ENCODE peak calls at places on chromosomes 16 and 17, in six cellular contexts. J is activated CD8-positive, alpha-beta T cell treated with anti-CD3 and anti-CD28 coated beads for 36 hours; W is dorsolateral prefrontal cortex; C is cardiac muscle cell; Q is astrocyte of the cerebellum; S is PC-9. L is an unnamed sample.

GRCh38 chr16:47311738-47312505 is 148.9 kb downstream of the ITFG1 start:
- DNase-seq in Q (peak), W (peak), C (no peak), J (no peak), S (peak), L (no peak)

GRCh38 chr17:29241015-29241963 is 5.4 kb upstream of the CRYBA1 start:
- DNase-seq in S (peak), J (peak), C (no peak), W (peak), Q (peak), L (peak)

GRCh38 chr16:88963583-88963982 is 13.4 kb downstream of the CBFA2T3 start:
- DNase-seq in Q (no peak), S (no peak), W (no peak), J (no peak), C (no peak), L (no peak)

GRCh38 chr17:1868090-1868489 is 38.3 kb downstream of the RPA1 start:
- DNase-seq in J (no peak), Q (no peak), S (no peak), W (no peak), C (no peak), L (no peak)

GRCh38 chr16:56871172-56871593 is 6.2 kb downstream of the SLC12A3 start:
- DNase-seq in W (no peak), Q (no peak), C (no peak), J (no peak), S (peak), L (no peak)

GRCh38 chr17:15213381-15214087 is 51.6 kb downstream of the PMP22 start:
- DNase-seq in S (no peak), W (no peak), J (peak), Q (no peak), C (peak), L (no peak)

GRCh38 chr17:67718325-67718941 is 697 bp downstream of the NOL11 start:
- DNase-seq in C (no peak), S (no peak), Q (no peak), J (peak), W (no peak), L (no peak)

GRCh38 chr17:4509923-4510614 is 11.4 kb downstream of the SPNS2 start:
- DNase-seq in W (peak), C (no peak), Q (peak), J (no peak), S (no peak), L (no peak)

GRCh38 chr17:80755650-80756405 is 211.2 kb downstream of the RPTOR start:
- DNase-seq in J (peak), C (no peak), S (no peak), W (no peak), Q (no peak), L (peak)

GRCh38 chr16:79381552-79382042 is 218.9 kb downstream of the MAF start:
- DNase-seq in Q (no peak), S (no peak), C (no peak), J (peak), W (no peak), L (no peak)

GRCh38 chr17:35175638-35176415 is 18.4 kb downstream of the SLC35G3 start:
- DNase-seq in Q (no peak), C (no peak), S (no peak), W (no peak), J (no peak), L (no peak)

GRCh38 chr17:29933379-29933778 is 3.4 kb upstream of the SSH2 start:
- DNase-seq in J (no peak), W (no peak), C (peak), S (no peak), Q (no peak), L (no peak)

GRCh38 chr17:17514993-17515920 is 19.1 kb upstream of the RASD1 start:
- DNase-seq in J (no peak), S (no peak), C (no peak), Q (peak), W (no peak), L (no peak)

GRCh38 chr16:4414187-4414909 is 2.0 kb downstream of the CORO7 start:
- DNase-seq in C (no peak), S (no peak), W (no peak), Q (no peak), J (peak), L (no peak)

GRCh38 chr17:58327363-58328194 is 1.0 kb downstream of the TSPOAP1 start:
- DNase-seq in C (no peak), W (no peak), J (no peak), Q (no peak), S (no peak), L (no peak)

GRCh38 chr17:69223809-69224208 is 4.8 kb downstream of the ABCA10 start:
- DNase-seq in Q (peak), S (no peak), W (no peak), J (no peak), C (no peak), L (no peak)

GRCh38 chr16:29961479-29962343 is at the start of gene TMEM219:
- DNase-seq in J (peak), W (peak), S (peak), Q (peak), C (peak), L (peak)
- TF ChIP-seq CTCF in J (peak), W (no peak), S (no peak), Q (peak), C (peak), L (peak)

GRCh38 chr16:73326221-73326620 is 278.3 kb upstream of the ZFHX3 start:
- DNase-seq in J (no peak), W (no peak), S (no peak), C (no peak), Q (no peak), L (no peak)

GRCh38 chr16:73326770-73327470 is 279.0 kb upstream of the ZFHX3 start:
- DNase-seq in Q (no peak), S (no peak), C (no peak), W (no peak), J (no peak), L (no peak)

GRCh38 chr16:73323880-73324279 is 276.0 kb upstream of the ZFHX3 start:
- DNase-seq in J (no peak), Q (no peak), C (no peak), S (no peak), W (peak), L (no peak)

GRCh38 chr16:73329363-73330306 is 281.7 kb upstream of the ZFHX3 start:
- DNase-seq in C (peak), S (no peak), Q (no peak), J (no peak), W (peak), L (no peak)
- TF ChIP-seq CTCF in C (no peak), S (no peak), Q (no peak), J (no peak), W (peak), L (no peak)

GRCh38 chr17:42130310-42130936 is 7.8 kb downstream of the HSPB9 start:
- DNase-seq in C (no peak), Q (no peak), S (no peak), W (no peak), J (no peak), L (no peak)
- TF ChIP-seq CTCF in C (no peak), Q (no peak), S (no peak), W (no peak), J (no peak), L (no peak)

DNA sequence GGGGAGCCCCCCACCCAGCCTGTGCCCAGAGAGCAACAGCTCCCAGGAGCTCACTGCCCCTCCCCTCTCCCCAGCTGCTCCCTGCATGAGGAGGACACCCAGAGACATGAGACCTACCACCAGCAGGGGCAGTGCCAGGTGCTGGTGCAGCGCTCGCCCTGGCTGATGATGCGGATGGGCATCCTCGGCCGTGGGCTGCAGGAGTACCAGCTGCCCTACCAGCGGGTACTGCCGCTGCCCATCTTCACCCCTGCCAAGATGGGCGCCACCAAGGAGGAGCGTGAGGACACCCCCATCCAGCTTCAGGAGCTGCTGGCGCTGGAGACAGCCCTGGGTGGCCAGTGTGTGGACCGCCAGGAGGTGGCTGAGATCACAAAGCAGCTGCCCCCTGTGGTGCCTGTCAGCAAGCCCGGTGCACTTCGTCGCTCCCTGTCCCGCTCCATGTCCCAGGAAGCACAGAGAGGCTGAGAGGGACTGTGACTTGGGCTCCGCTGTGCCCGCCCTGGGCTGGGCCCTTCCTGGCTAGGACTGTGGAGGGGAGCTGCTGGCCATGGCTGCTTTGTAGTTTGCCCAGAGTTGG is 583 bp downstream of the TCAP start:
- DNase-seq in W (no peak), S (peak), Q (no peak), C (no peak), J (peak), L (no peak)
- TF ChIP-seq CTCF in W (no peak), S (no peak), Q (no peak), C (no peak), J (no peak), L (peak)

GRCh38 chr16:74771656-74772315 is 2.8 kb downstream of the FA2H start:
- DNase-seq in Q (no peak), S (no peak), J (no peak), C (no peak), W (no peak), L (no peak)

GRCh38 chr16:74776926-74777325 is 2.3 kb upstream of the FA2H start:
- DNase-seq in W (no peak), C (no peak), S (no peak), J (no peak), Q (no peak), L (no peak)

GRCh38 chr16:74773431-74774222 is 993 bp downstream of the FA2H start:
- DNase-seq in S (no peak), Q (no peak), J (no peak), C (no peak), W (no peak), L (peak)

GRCh38 chr16:74775255-74775654 is 635 bp upstream of the FA2H start:
- DNase-seq in Q (no peak), J (no peak), C (no peak), W (no peak), S (no peak), L (no peak)

GRCh38 chr16:74774223-74775139 is at the start of gene FA2H:
- DNase-seq in Q (no peak), S (peak), C (peak), J (peak), W (peak), L (peak)
- TF ChIP-seq CTCF in Q (no peak), S (peak), C (no peak), J (peak), W (peak), L (peak)

DNA sequence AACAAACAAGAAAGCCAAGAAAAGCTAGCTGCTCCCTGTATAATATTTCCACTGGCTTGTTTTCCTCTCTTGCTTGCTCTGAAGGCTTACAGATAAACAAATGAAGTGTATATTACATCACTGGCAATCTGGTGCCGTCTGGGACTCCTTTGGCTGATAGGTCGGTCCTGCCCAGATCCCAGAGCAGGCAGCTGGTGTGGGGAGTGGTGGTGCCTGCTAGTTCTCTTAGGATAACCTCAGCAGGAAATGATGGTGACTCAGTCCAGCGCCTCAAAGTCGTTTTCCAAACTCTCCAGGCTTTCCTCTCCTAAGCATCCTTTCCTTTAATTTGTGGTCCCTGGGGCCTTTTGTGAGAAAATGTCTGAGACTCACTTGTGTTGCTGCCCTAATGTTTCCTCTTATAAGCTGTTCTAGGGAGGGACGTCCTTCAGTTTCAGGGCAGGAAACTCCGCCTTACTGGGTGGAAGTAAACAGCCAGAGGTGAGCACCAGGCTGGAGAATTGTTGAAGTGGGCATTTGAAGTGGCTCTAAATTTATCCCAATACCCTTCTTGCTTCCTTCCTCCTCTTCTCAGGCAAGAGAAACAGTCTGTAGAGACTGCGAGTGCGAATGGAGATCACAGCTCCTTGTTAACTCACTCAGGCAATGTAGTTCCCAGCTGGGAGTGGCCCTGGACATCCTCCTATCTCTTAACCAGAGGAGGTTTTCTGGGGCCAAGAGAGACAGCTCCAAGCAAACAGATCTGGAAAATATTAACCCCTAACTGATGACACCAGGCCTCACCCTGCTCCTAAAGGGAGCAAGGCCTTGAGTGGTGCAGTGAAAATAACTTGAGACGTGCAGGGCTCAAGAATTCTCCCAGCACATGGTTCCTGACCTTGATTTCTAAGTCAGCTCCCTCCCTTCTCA is 34.9 kb downstream of the CD300LF start:
- DNase-seq in S (no peak), W (no peak), J (no peak), C (peak), Q (no peak), L (no peak)
- TF ChIP-seq CTCF in S (no peak), W (no peak), J (no peak), C (no peak), Q (no peak), L (no peak)

DNA sequence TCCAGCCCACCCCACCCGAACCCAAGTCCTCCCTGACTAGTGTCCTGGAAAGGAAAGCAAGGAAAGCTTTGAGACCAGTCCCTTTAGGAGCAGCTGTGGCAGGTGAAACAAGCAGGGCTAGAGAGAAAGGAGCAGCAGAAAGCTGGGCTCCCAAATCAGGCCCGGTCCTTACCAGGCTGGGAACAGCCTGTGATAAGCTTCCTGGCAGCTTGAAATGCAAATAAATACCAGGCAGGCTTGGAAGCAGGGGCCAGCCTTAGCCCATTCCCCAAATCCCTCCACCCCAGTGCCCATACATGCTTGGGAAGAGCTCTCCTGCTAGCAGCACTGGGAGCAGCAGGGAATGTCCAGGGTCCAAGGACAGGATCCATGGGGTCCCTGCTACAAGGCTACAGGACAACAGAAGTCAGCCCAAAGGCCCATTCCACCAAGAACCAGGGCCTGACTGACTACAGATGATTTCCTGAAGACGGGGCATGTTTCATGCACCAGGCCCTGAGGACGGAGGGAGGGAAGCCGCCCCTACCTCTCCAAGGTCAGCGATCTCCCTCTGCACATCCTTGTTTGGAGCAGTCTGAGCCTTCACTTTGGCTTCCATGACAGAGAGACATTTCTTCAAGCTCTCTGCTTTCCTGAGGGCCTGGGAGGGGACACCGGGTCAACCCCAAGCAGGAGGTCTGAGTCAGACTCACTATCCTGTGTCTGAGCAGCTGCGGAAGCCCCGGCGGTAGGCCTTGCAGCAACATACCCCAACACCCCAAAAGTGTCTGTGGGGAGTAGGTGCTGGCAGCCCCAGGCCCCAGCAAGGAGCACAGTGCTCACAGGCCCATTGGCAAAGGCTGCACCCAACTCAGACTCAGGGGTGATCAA is 2.6 kb upstream of the EXOSC6 start:
- DNase-seq in S (no peak), Q (no peak), W (no peak), J (no peak), C (no peak), L (peak)
- TF ChIP-seq CTCF in S (peak), Q (no peak), W (no peak), J (peak), C (no peak), L (peak)

GRCh38 chr17:82751571-82752370 is at the start of gene TBCD:
- DNase-seq in J (peak), Q (peak), S (peak), C (peak), W (peak), L (peak)
- TF ChIP-seq CTCF in J (no peak), Q (no peak), S (no peak), C (no peak), W (no peak), L (no peak)

GRCh38 chr16:74304164-74304834 is 7.7 kb downstream of the PSMD7 start:
- DNase-seq in J (no peak), W (no peak), C (no peak), Q (no peak), S (no peak), L (no peak)
- TF ChIP-seq CTCF in J (peak), W (no peak), C (peak), Q (peak), S (peak), L (peak)

DNA sequence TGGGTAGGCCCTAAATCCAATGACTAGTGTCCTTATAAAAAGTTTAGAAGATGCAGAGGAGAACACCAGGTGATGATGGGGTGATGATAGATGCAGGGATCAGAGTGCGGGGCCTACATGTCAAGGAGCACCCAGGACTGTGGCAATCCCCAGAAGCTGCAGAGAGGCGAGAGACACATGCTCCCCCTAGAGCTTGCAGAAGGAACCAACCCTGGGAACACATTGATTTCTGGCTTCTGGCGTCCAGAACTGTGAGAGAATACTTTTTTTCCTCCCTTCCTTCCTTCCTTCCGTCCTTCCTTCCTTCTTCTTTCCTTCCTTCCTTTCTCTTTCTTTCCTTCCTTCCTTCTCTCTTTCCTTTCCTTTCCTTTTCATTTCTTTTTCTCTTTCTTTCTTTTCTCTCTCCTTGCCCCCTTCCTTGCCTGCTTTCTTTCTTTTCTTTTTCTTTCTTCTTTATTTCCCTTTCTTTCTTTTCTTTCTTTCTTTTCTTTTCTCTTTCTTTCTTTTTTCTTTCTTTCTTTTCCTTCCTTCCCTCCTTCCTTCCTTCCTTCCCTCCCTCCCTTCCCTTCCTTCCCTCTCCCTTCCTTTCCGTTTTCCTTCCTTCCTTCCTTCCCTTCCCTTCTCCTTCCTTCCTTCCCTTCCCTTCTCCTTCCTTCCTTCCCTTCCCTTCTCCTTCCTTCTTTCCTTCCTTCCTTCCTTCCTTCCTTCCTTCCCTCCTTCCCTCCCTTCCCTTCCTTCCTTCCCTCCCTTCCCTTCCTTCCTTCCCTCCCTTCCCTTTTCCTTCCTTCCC is 134.3 kb downstream of the HAPSTR1 start:
- DNase-seq in W (peak), S (no peak), J (peak), C (peak), Q (no peak), L (no peak)
- TF ChIP-seq CTCF in W (peak), S (peak), J (no peak), C (no peak), Q (peak), L (peak)